ENCODE peak calls at places on chromosomes 12 and 14, in six cellular contexts. I is coronary artery, S is IMR-90, M is bronchial epithelial cell, V is esophagus squamous epithelium, J is fibroblast of the aortic adventitia. G is an unnamed sample.
A peak's percentile ranks its signal among the peaks of the same experiment; 100 is the strongest.

GRCh38 chr12:120159509-120160237 is 34.8 kb downstream of the GCN1 start:
- DNase-seq in M (no peak), V (no peak), J (no peak), I (no peak), S (no peak), G (no peak)

GRCh38 chr14:83632375-83632774 is 1897.6 kb upstream of the FLRT2 start:
- DNase-seq in J (no peak), V (no peak), I (no peak), S (no peak), M (no peak), G (no peak)

GRCh38 chr12:49089831-49090773 is 4.5 kb downstream of the DHH start:
- DNase-seq in V (no peak), M (no peak), S (peak; percentile 33), I (no peak), J (peak; percentile 54), G (peak; percentile 50)

GRCh38 chr12:24864796-24865125 is 84.1 kb downstream of the BCAT1 start:
- DNase-seq in M (no peak), V (no peak), I (no peak), J (no peak), S (peak; percentile 60), G (peak; percentile 44)

GRCh38 chr12:46260913-46261476 is 7.8 kb downstream of the SLC38A1 start:
- DNase-seq in V (no peak), J (no peak), S (no peak), M (peak; percentile 94), I (no peak), G (no peak)

GRCh38 chr14:49607583-49607982 is 8.8 kb downstream of the LRR1 start:
- DNase-seq in M (no peak), S (no peak), V (no peak), I (no peak), J (no peak), G (no peak)

GRCh38 chr12:4900327-4900726 is 9.4 kb upstream of the KCNA1 start:
- DNase-seq in M (peak; percentile 22), J (peak; percentile 49), S (peak; percentile 27), I (no peak), V (no peak), G (no peak)

GRCh38 chr14:22598896-22599244 is 770 bp downstream of the ABHD4 start:
- DNase-seq in I (no peak), S (peak; percentile 71), J (peak; percentile 73), V (no peak), M (peak; percentile 86), G (peak; percentile 74)

GRCh38 chr12:26281320-26281719 is 85.9 kb downstream of the SSPN start:
- DNase-seq in I (no peak), S (no peak), V (no peak), J (peak; percentile 60), M (no peak), G (no peak)

GRCh38 chr12:123030686-123031085 is 50.2 kb downstream of the ARL6IP4 start:
- DNase-seq in M (peak; percentile 43), I (no peak), V (no peak), J (no peak), S (no peak), G (no peak)

GRCh38 chr12:102484017-102484731 is 3.8 kb upstream of the IGF1 start:
- DNase-seq in V (no peak), J (peak; percentile 83), M (peak; percentile 37), S (peak; percentile 41), I (no peak), G (peak; percentile 66)

GRCh38 chr12:112386726-112387125 is 4.5 kb upstream of the HECTD4 start:
- DNase-seq in I (no peak), M (no peak), J (peak; percentile 89), S (peak; percentile 84), V (no peak), G (peak; percentile 96)

GRCh38 chr12:116539361-116539771 is 19.8 kb upstream of the MAP1LC3B2 start:
- DNase-seq in S (peak; percentile 73), I (no peak), V (no peak), M (peak; percentile 67), J (peak; percentile 39), G (peak; percentile 52)

GRCh38 chr12:6193853-6194815 is 6.1 kb upstream of the CD9 start:
- DNase-seq in V (no peak), S (peak; percentile 58), J (no peak), M (peak; percentile 80), I (no peak), G (peak; percentile 80)

GRCh38 chr12:116559330-116560080 is at the start of gene MAP1LC3B2:
- DNase-seq in M (peak; percentile 87), J (peak; percentile 64), I (no peak), V (peak; percentile 68), S (peak; percentile 39), G (peak; percentile 87)

GRCh38 chr14:87869619-87870583 is 123.1 kb downstream of the GALC start:
- DNase-seq in V (no peak), S (peak; percentile 36), I (no peak), J (peak; percentile 79), M (peak; percentile 93), G (peak; percentile 52)

GRCh38 chr14:100408350-100409015 is 85.3 kb downstream of the SLC25A47 start:
- DNase-seq in I (no peak), J (no peak), V (no peak), M (peak; percentile 64), S (peak; percentile 90), G (peak; percentile 94)

GRCh38 chr12:30630378-30631285 is 65.0 kb downstream of the IPO8 start:
- DNase-seq in S (no peak), V (no peak), I (no peak), J (no peak), M (no peak), G (no peak)

GRCh38 chr12:62692884-62693283 is 226.3 kb downstream of the MON2 start:
- DNase-seq in J (peak; percentile 96), V (no peak), M (peak; percentile 68), S (peak; percentile 88), I (no peak), G (peak; percentile 30)

GRCh38 chr12:124426594-124427550 is 132.0 kb downstream of the RFLNA start:
- DNase-seq in S (no peak), I (no peak), J (no peak), M (no peak), V (no peak), G (peak; percentile 26)

GRCh38 chr14:61841145-61841544 is 78.9 kb downstream of the SNAPC1 start:
- DNase-seq in I (no peak), M (no peak), V (no peak), S (no peak), J (peak; percentile 4), G (peak; percentile 14)

GRCh38 chr14:26548431-26548830 is 49.4 kb downstream of the NOVA1 start:
- DNase-seq in S (no peak), I (no peak), M (no peak), V (no peak), J (peak; percentile 41), G (peak; percentile 21)

GRCh38 chr12:110619534-110619953 is 5.6 kb downstream of the TCTN1 start:
- DNase-seq in V (no peak), I (no peak), J (no peak), S (peak; percentile 29), M (no peak), G (no peak)

GRCh38 chr12:89413234-89413633 is 60.9 kb upstream of the DUSP6 start:
- DNase-seq in S (no peak), M (no peak), J (no peak), I (no peak), V (no peak), G (no peak)

GRCh38 chr12:88570103-88570502 is 10.2 kb downstream of the KITLG start:
- DNase-seq in V (no peak), I (no peak), S (peak; percentile 86), J (no peak), M (peak; percentile 59), G (peak; percentile 70)

GRCh38 chr12:96502477-96502876 is 13.1 kb downstream of the CFAP54 start:
- DNase-seq in M (peak; percentile 49), J (no peak), S (no peak), I (no peak), V (no peak), G (no peak)

DNA sequence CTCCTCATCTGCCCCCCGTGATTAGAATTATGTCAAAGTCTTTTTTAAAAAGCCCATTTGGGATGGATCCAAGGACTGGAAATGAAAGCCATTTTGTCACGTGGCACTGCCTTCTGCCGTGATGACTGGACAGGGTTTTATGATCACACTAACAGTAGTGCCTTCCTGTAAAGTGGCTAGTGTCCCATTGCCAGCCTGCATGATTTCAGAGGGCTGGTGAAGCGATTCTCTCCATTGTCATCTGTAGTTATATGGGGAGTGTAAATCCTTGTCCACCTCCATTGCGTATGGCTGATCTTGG is 37.6 kb downstream of the CFAP251 start:
- DNase-seq in J (no peak), S (no peak), V (no peak), M (no peak), I (no peak), G (no peak)
- TF ChIP-seq CTCF in J (no peak), S (no peak), V (no peak), M (no peak), I (no peak), G (no peak)

GRCh38 chr12:80406253-80406652 is 37.8 kb upstream of the PTPRQ start:
- DNase-seq in I (no peak), M (peak; percentile 66), J (no peak), S (no peak), V (no peak), G (no peak)

GRCh38 chr12:80404629-80405028 is 39.4 kb upstream of the PTPRQ start:
- DNase-seq in J (no peak), M (peak; percentile 82), S (no peak), I (no peak), V (no peak), G (no peak)

GRCh38 chr12:80400591-80400991 is 43.4 kb upstream of the PTPRQ start:
- DNase-seq in V (no peak), S (no peak), I (no peak), J (no peak), M (no peak), G (no peak)
- H3K4me3 ChIP-seq in V (peak overlapping the region; percentile 31), S (peak overlapping the region; percentile 43), I (peak overlapping the region; percentile 59), J (peak overlapping the region; percentile 62), M (no peak overlapping the region), G (peak overlapping the region; percentile 39)

GRCh38 chr14:104684449-104684821 is 5.0 kb upstream of the INF2 start:
- DNase-seq in J (no peak), M (no peak), S (no peak), V (no peak), I (no peak), G (no peak)

GRCh38 chr14:104685998-104686610 is 3.3 kb upstream of the INF2 start:
- DNase-seq in M (no peak), S (no peak), I (no peak), J (no peak), V (no peak), G (no peak)

GRCh38 chr14:104686624-104687517 is 2.5 kb upstream of the INF2 start:
- DNase-seq in S (no peak), J (no peak), M (no peak), I (no peak), V (no peak), G (no peak)

GRCh38 chr14:104683653-104684448 is 5.6 kb upstream of the INF2 start:
- DNase-seq in M (no peak), S (no peak), I (no peak), J (no peak), V (no peak), G (no peak)

GRCh38 chr14:104685216-104685997 is 4.0 kb upstream of the INF2 start:
- DNase-seq in M (peak; percentile 39), I (no peak), S (no peak), J (no peak), V (no peak), G (no peak)
- TF ChIP-seq CTCF in M (no peak), I (no peak), S (peak; percentile 9), J (no peak), V (no peak), G (no peak)

DNA sequence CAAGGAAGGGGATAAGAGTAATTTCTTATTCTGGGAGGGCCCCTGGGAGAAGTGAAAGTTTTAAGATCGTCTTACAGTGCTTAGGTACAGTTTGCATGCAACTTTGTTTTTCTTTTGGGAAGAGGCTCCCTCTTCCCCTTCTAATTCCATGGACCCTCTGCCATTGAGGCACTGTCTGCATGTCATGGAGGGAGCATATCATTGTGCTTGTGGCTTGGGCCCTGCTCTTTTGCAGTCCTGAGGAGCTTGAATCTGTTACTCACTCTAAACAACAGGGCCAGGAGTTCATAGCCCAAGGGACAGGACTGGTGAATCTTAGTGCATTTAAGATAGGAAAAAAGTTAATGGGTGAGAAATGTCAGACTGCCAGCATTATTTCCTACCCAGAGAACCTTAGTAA is 2.3 kb downstream of the UBE3B start:
- DNase-seq in I (no peak), M (no peak), V (no peak), J (no peak), S (no peak), G (no peak)
- H3K4me3 ChIP-seq in I (no peak overlapping the region), M (no peak overlapping the region), V (no peak overlapping the region), J (no peak overlapping the region), S (no peak overlapping the region), G (no peak overlapping the region)